ENCODE peak calls at places on chromosome 9, in seven cellular contexts. D is caudate nucleus; M is fibroblast of pulmonary artery; Y is iris pigment epithelial cell; I is transverse colon; F is naive thymus-derived CD8-positive, alpha-beta T cell; U is M059J. O is an unnamed sample.

GRCh38 chr9:33785914-33786313 is 9.4 kb upstream of the PRSS3 start:
- DNase-seq in I (no peak), D (no peak), F (peak), M (peak), U (peak), Y (peak), O (no peak)

GRCh38 chr9:120978987-120979386 is 52.4 kb upstream of the TRAF1 start:
- DNase-seq in D (no peak), Y (no peak), I (no peak), M (no peak), F (no peak), U (no peak), O (no peak)

GRCh38 chr9:128310461-128310860 is 11.8 kb downstream of the TRUB2 start:
- DNase-seq in Y (no peak), U (no peak), D (no peak), M (no peak), I (no peak), F (no peak), O (no peak)

GRCh38 chr9:69389437-69389995 is 64.5 kb downstream of the ENTREP1 start:
- DNase-seq in M (no peak), I (no peak), F (no peak), Y (no peak), D (no peak), U (no peak), O (no peak)

GRCh38 chr9:111113712-111114111 is 75.4 kb upstream of the LPAR1 start:
- DNase-seq in I (no peak), U (no peak), Y (no peak), M (no peak), D (no peak), F (no peak), O (no peak)

GRCh38 chr9:34562136-34562745 is 27.3 kb downstream of the CNTFR start:
- DNase-seq in D (no peak), I (no peak), Y (no peak), F (no peak), U (no peak), M (no peak), O (no peak)

GRCh38 chr9:23830459-23830805 is 4.4 kb upstream of the ELAVL2 start:
- DNase-seq in D (no peak), Y (no peak), I (no peak), M (no peak), U (no peak), F (no peak), O (no peak)

GRCh38 chr9:121640076-121640475 is 11.4 kb upstream of the DAB2IP start:
- DNase-seq in F (peak), I (peak), U (no peak), Y (peak), D (peak), M (peak), O (no peak)

GRCh38 chr9:113659740-113660139 is 196.2 kb downstream of the RGS3 start:
- DNase-seq in Y (no peak), F (no peak), D (no peak), U (no peak), M (no peak), I (no peak), O (no peak)

GRCh38 chr9:114016101-114016500 is 62.0 kb downstream of the AMBP start:
- DNase-seq in U (no peak), M (no peak), F (no peak), D (no peak), I (no peak), Y (no peak), O (no peak)

GRCh38 chr9:133154097-133154989 is 9.4 kb downstream of the GBGT1 start:
- DNase-seq in F (no peak), D (no peak), U (no peak), M (no peak), Y (no peak), I (no peak), O (no peak)

GRCh38 chr9:127277099-127277498 is 12.5 kb downstream of the GARNL3 start:
- DNase-seq in M (no peak), F (no peak), D (no peak), I (no peak), Y (no peak), U (no peak), O (no peak)

GRCh38 chr9:136558373-136558772 is 12.5 kb upstream of the NOTCH1 start:
- DNase-seq in D (no peak), M (no peak), I (no peak), F (no peak), U (peak), Y (no peak), O (no peak)

GRCh38 chr9:34370970-34371880 is 5.5 kb downstream of the MYORG start:
- DNase-seq in D (no peak), I (no peak), M (no peak), Y (no peak), U (no peak), F (no peak), O (no peak)

GRCh38 chr9:126554292-126554691 is 59.4 kb upstream of the LMX1B start:
- DNase-seq in M (no peak), I (no peak), D (no peak), U (no peak), Y (no peak), F (no peak), O (no peak)

GRCh38 chr9:135600296-135600805 is 38.8 kb downstream of the PAEP start:
- DNase-seq in U (no peak), I (no peak), F (no peak), D (no peak), Y (no peak), M (no peak), O (no peak)

GRCh38 chr9:4553951-4554381 is 63.7 kb downstream of the SLC1A1 start:
- DNase-seq in M (peak), D (no peak), U (peak), Y (peak), F (no peak), I (no peak), O (peak)

GRCh38 chr9:123637940-123638634 is 282.1 kb downstream of the CRB2 start:
- DNase-seq in M (no peak), F (peak), U (peak), Y (peak), I (peak), D (no peak), O (no peak)

GRCh38 chr9:98842510-98842909 is 35.0 kb downstream of the GALNT12 start:
- DNase-seq in F (no peak), Y (no peak), U (no peak), M (no peak), D (no peak), I (no peak), O (no peak)

GRCh38 chr9:124256517-124257069 is 1.2 kb upstream of the NEK6 start:
- DNase-seq in I (peak), F (no peak), U (peak), Y (peak), D (no peak), M (peak), O (peak)

GRCh38 chr9:86405926-86406325 is 51.7 kb upstream of the TUT7 start:
- DNase-seq in Y (peak), D (peak), I (no peak), M (peak), F (no peak), U (peak), O (peak)

GRCh38 chr9:83708515-83709158 is 879 bp upstream of the UBQLN1 start:
- DNase-seq in M (peak), I (peak), Y (peak), D (peak), F (no peak), U (peak), O (peak)

GRCh38 chr9:98481676-98482075 is 226.2 kb upstream of the TBC1D2 start:
- DNase-seq in D (no peak), Y (peak), M (no peak), I (no peak), U (peak), F (no peak), O (no peak)

GRCh38 chr9:131069699-131070098 is 26.6 kb upstream of the AIF1L start:
- DNase-seq in D (no peak), U (no peak), I (no peak), F (no peak), Y (no peak), M (no peak), O (no peak)

GRCh38 chr9:114869845-114870244 is 60.5 kb downstream of the TNFSF8 start:
- DNase-seq in I (peak), U (peak), Y (no peak), F (peak), D (no peak), M (no peak), O (no peak)

GRCh38 chr9:105500108-105500766 is 52.4 kb downstream of the FSD1L start:
- DNase-seq in I (no peak), Y (peak), M (peak), D (no peak), F (no peak), U (no peak), O (peak)

GRCh38 chr9:89433826-89434225 is 64.1 kb downstream of the SEMA4D start:
- DNase-seq in D (no peak), Y (peak), I (no peak), U (peak), M (peak), F (no peak), O (peak)

GRCh38 chr9:128419061-128419925 is 1.4 kb upstream of the CERCAM start:
- DNase-seq in F (peak), Y (peak), I (no peak), U (peak), D (no peak), M (peak), O (no peak)

GRCh38 chr9:136626740-136627642 is 35.7 kb upstream of the EGFL7 start:
- DNase-seq in M (no peak), Y (no peak), F (no peak), I (peak), U (peak), D (no peak), O (no peak)

GRCh38 chr9:121876658-121877271 is 216.3 kb downstream of the TTLL11 start:
- DNase-seq in M (peak), U (peak), Y (peak), F (no peak), D (no peak), I (no peak), O (peak)

GRCh38 chr9:95499847-95500246 is 16.9 kb downstream of the PTCH1 start:
- DNase-seq in M (no peak), F (no peak), U (peak), D (no peak), I (no peak), Y (peak), O (no peak)

GRCh38 chr9:27412963-27413362 is 111.1 kb upstream of the IFNK start:
- DNase-seq in M (no peak), I (no peak), D (no peak), Y (no peak), U (no peak), F (no peak), O (no peak)

O was measured in brain microvascular endothelial cell.